ENCODE peak calls at places on chromosome 12, in eight cellular contexts. One of them, this sample, is unnamed.

GRCh38 chr12:88663001-88663400 is 82.7 kb upstream of the KITLG start:
- DNase-seq in mammary epithelial cell: no peak
- DNase-seq in SK-N-SH: no peak
- DNase-seq in MM.1S: no peak
- DNase-seq in HepG2: no peak
- DNase-seq in hepatocyte: no peak
- DNase-seq in astrocyte: no peak
- DNase-seq in H9: no peak
- DNase-seq in this sample: no peak

GRCh38 chr12:68534108-68534507 is 76.6 kb upstream of the RAP1B start:
- DNase-seq in HepG2: no peak
- DNase-seq in MM.1S: no peak
- DNase-seq in mammary epithelial cell: no peak
- DNase-seq in astrocyte: no peak
- DNase-seq in SK-N-SH: no peak
- DNase-seq in H9: no peak
- DNase-seq in hepatocyte: no peak
- DNase-seq in this sample: no peak

GRCh38 chr12:108657130-108657745 is 23.5 kb upstream of the SELPLG start:
- DNase-seq in HepG2: peak; percentile 74
- DNase-seq in hepatocyte: no peak
- DNase-seq in astrocyte: no peak
- DNase-seq in MM.1S: no peak
- DNase-seq in H9: no peak
- DNase-seq in mammary epithelial cell: no peak
- DNase-seq in SK-N-SH: no peak
- DNase-seq in this sample: peak; percentile 77

GRCh38 chr12:26971963-26972362 is 33.7 kb downstream of the FGFR1OP2 start:
- DNase-seq in SK-N-SH: no peak
- DNase-seq in H9: no peak
- DNase-seq in hepatocyte: no peak
- DNase-seq in astrocyte: no peak
- DNase-seq in HepG2: no peak
- DNase-seq in MM.1S: peak; percentile 82
- DNase-seq in mammary epithelial cell: no peak
- DNase-seq in this sample: no peak

GRCh38 chr12:26874501-26875296 is 41.7 kb upstream of the ITPR2 start:
- DNase-seq in astrocyte: no peak
- DNase-seq in hepatocyte: no peak
- DNase-seq in SK-N-SH: no peak
- DNase-seq in mammary epithelial cell: no peak
- DNase-seq in H9: no peak
- DNase-seq in MM.1S: peak; percentile 33
- DNase-seq in HepG2: no peak
- DNase-seq in this sample: no peak

GRCh38 chr12:559208-559905 is 99.6 kb downstream of the B4GALNT3 start:
- DNase-seq in HepG2: no peak
- DNase-seq in MM.1S: no peak
- DNase-seq in SK-N-SH: no peak
- DNase-seq in H9: no peak
- DNase-seq in astrocyte: no peak
- DNase-seq in hepatocyte: no peak
- DNase-seq in mammary epithelial cell: no peak
- DNase-seq in this sample: no peak

GRCh38 chr12:46886541-46887041 is 60.8 kb upstream of the SLC38A4 start:
- DNase-seq in H9: no peak
- DNase-seq in HepG2: peak; percentile 2
- DNase-seq in astrocyte: peak; percentile 82
- DNase-seq in MM.1S: no peak
- DNase-seq in SK-N-SH: no peak
- DNase-seq in mammary epithelial cell: peak; percentile 85
- DNase-seq in hepatocyte: no peak
- DNase-seq in this sample: no peak

GRCh38 chr12:79262938-79263337 is 398.4 kb downstream of the SYT1 start:
- DNase-seq in mammary epithelial cell: peak; percentile 12
- DNase-seq in hepatocyte: no peak
- DNase-seq in MM.1S: no peak
- DNase-seq in astrocyte: peak; percentile 92
- DNase-seq in SK-N-SH: no peak
- DNase-seq in H9: no peak
- DNase-seq in HepG2: no peak
- DNase-seq in this sample: peak; percentile 45

GRCh38 chr12:71872401-71872800 is 32.8 kb downstream of the TBC1D15 start:
- DNase-seq in hepatocyte: no peak
- DNase-seq in H9: no peak
- DNase-seq in HepG2: no peak
- DNase-seq in MM.1S: no peak
- DNase-seq in mammary epithelial cell: no peak
- DNase-seq in SK-N-SH: no peak
- DNase-seq in astrocyte: no peak
- DNase-seq in this sample: no peak

GRCh38 chr12:57129311-57130288 is 1.3 kb downstream of the LRP1 start:
- DNase-seq in H9: peak; percentile 60
- DNase-seq in SK-N-SH: peak; percentile 66
- DNase-seq in MM.1S: no peak
- DNase-seq in astrocyte: no peak
- DNase-seq in HepG2: no peak
- DNase-seq in hepatocyte: no peak
- DNase-seq in mammary epithelial cell: peak; percentile 30
- DNase-seq in this sample: peak; percentile 39

GRCh38 chr12:94618995-94619695 is 31.2 kb downstream of the TMCC3 start:
- DNase-seq in H9: no peak
- DNase-seq in astrocyte: peak; percentile 89
- DNase-seq in mammary epithelial cell: peak; percentile 99
- DNase-seq in MM.1S: no peak
- DNase-seq in SK-N-SH: no peak
- DNase-seq in HepG2: no peak
- DNase-seq in hepatocyte: peak; percentile 44
- DNase-seq in this sample: no peak

GRCh38 chr12:24948452-24948815 is 467 bp downstream of the BCAT1 start:
- DNase-seq in SK-N-SH: peak; percentile 63
- DNase-seq in HepG2: no peak
- DNase-seq in H9: peak; percentile 59
- DNase-seq in mammary epithelial cell: peak; percentile 52
- DNase-seq in MM.1S: peak; percentile 49
- DNase-seq in astrocyte: peak; percentile 52
- DNase-seq in hepatocyte: peak; percentile 8
- DNase-seq in this sample: peak; percentile 45

GRCh38 chr12:105420659-105421240 is 90.3 kb downstream of the C12orf75 start:
- DNase-seq in MM.1S: peak; percentile 76
- DNase-seq in H9: peak; percentile 71
- DNase-seq in SK-N-SH: peak; percentile 65
- DNase-seq in hepatocyte: peak; percentile 87
- DNase-seq in astrocyte: peak; percentile 53
- DNase-seq in HepG2: peak; percentile 45
- DNase-seq in mammary epithelial cell: peak; percentile 63
- DNase-seq in this sample: peak; percentile 81

GRCh38 chr12:67651380-67651695 is 2.8 kb downstream of the DYRK2 start:
- DNase-seq in mammary epithelial cell: peak; percentile 23
- DNase-seq in astrocyte: no peak
- DNase-seq in hepatocyte: peak; percentile 23
- DNase-seq in H9: no peak
- DNase-seq in HepG2: peak; percentile 4
- DNase-seq in MM.1S: peak; percentile 30
- DNase-seq in SK-N-SH: peak; percentile 53
- DNase-seq in this sample: peak; percentile 10

GRCh38 chr12:114682920-114683708 is 861 bp downstream of the TBX3 start:
- DNase-seq in SK-N-SH: no peak
- DNase-seq in H9: peak; percentile 63
- DNase-seq in MM.1S: no peak
- DNase-seq in mammary epithelial cell: peak; percentile 31
- DNase-seq in HepG2: no peak
- DNase-seq in astrocyte: no peak
- DNase-seq in hepatocyte: no peak
- DNase-seq in this sample: peak; percentile 75

GRCh38 chr12:107803092-107803491 is 28.6 kb downstream of the ASCL4 start:
- DNase-seq in astrocyte: no peak
- DNase-seq in hepatocyte: no peak
- DNase-seq in mammary epithelial cell: no peak
- DNase-seq in H9: no peak
- DNase-seq in SK-N-SH: no peak
- DNase-seq in MM.1S: no peak
- DNase-seq in HepG2: no peak
- DNase-seq in this sample: no peak

GRCh38 chr12:50242751-50243191 is 40.5 kb downstream of the LIMA1 start:
- DNase-seq in MM.1S: no peak
- DNase-seq in astrocyte: peak; percentile 89
- DNase-seq in mammary epithelial cell: peak; percentile 58
- DNase-seq in hepatocyte: no peak
- DNase-seq in HepG2: no peak
- DNase-seq in H9: no peak
- DNase-seq in SK-N-SH: no peak
- DNase-seq in this sample: no peak

GRCh38 chr12:112167728-112168525 is 42.6 kb downstream of the TRAFD1 start:
- DNase-seq in mammary epithelial cell: no peak
- DNase-seq in H9: no peak
- DNase-seq in astrocyte: no peak
- DNase-seq in SK-N-SH: no peak
- DNase-seq in hepatocyte: no peak
- DNase-seq in MM.1S: no peak
- DNase-seq in HepG2: no peak
- DNase-seq in this sample: no peak

GRCh38 chr12:49225551-49226166 is 36.8 kb upstream of the TUBA1A start:
- DNase-seq in astrocyte: peak; percentile 59
- DNase-seq in H9: peak; percentile 42
- DNase-seq in hepatocyte: no peak
- DNase-seq in HepG2: no peak
- DNase-seq in mammary epithelial cell: no peak
- DNase-seq in MM.1S: no peak
- DNase-seq in SK-N-SH: no peak
- DNase-seq in this sample: no peak
- H2AFZ ChIP-seq in astrocyte: no peak overlapping the region
- H2AFZ ChIP-seq in H9: no peak overlapping the region
- H2AFZ ChIP-seq in hepatocyte: no peak overlapping the region
- H2AFZ ChIP-seq in HepG2: no peak overlapping the region
- H2AFZ ChIP-seq in mammary epithelial cell: no peak overlapping the region
- H2AFZ ChIP-seq in MM.1S: no peak overlapping the region
- H2AFZ ChIP-seq in SK-N-SH: peak overlapping the region; percentile 42
- H2AFZ ChIP-seq in this sample: no peak overlapping the region

DNA sequence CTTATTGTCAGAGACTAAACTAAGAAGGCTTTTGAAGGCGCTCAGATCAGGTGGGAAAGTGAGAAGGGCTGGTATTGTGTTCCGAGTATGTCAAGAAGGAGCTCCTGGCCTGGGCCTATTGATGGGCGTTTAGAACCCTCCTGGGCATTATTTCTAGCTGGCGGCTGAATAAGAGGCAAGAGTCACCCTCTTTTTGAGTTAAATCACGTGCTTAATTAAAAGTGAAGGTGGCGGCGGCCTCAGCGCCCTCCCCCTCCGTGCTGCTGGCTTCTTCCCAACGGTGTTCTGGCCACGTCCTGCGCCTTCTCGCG is 21.0 kb upstream of the GNS start:
- DNase-seq in mammary epithelial cell: no peak
- DNase-seq in H9: no peak
- DNase-seq in astrocyte: no peak
- DNase-seq in HepG2: no peak
- DNase-seq in hepatocyte: no peak
- DNase-seq in SK-N-SH: no peak
- DNase-seq in MM.1S: no peak
- DNase-seq in this sample: peak; percentile 65
- H2AFZ ChIP-seq in mammary epithelial cell: peak overlapping the region; percentile 83
- H2AFZ ChIP-seq in H9: no peak overlapping the region
- H2AFZ ChIP-seq in astrocyte: peak overlapping the region; percentile 56
- H2AFZ ChIP-seq in HepG2: no peak overlapping the region
- H2AFZ ChIP-seq in hepatocyte: peak overlapping the region; percentile 67
- H2AFZ ChIP-seq in SK-N-SH: peak overlapping the region; percentile 29
- H2AFZ ChIP-seq in MM.1S: peak overlapping the region; percentile 69
- H2AFZ ChIP-seq in this sample: peak overlapping the region; percentile 88

GRCh38 chr12:60335765-60336164 is 739.9 kb downstream of the SLC16A7 start:
- DNase-seq in SK-N-SH: no peak
- DNase-seq in hepatocyte: peak; percentile 18
- DNase-seq in MM.1S: no peak
- DNase-seq in astrocyte: peak; percentile 68
- DNase-seq in HepG2: no peak
- DNase-seq in mammary epithelial cell: peak; percentile 45
- DNase-seq in H9: no peak
- DNase-seq in this sample: no peak

GRCh38 chr12:60337865-60338549 is 742.2 kb downstream of the SLC16A7 start:
- DNase-seq in HepG2: no peak
- DNase-seq in hepatocyte: no peak
- DNase-seq in MM.1S: no peak
- DNase-seq in mammary epithelial cell: no peak
- DNase-seq in H9: no peak
- DNase-seq in SK-N-SH: no peak
- DNase-seq in astrocyte: no peak
- DNase-seq in this sample: no peak

DNA sequence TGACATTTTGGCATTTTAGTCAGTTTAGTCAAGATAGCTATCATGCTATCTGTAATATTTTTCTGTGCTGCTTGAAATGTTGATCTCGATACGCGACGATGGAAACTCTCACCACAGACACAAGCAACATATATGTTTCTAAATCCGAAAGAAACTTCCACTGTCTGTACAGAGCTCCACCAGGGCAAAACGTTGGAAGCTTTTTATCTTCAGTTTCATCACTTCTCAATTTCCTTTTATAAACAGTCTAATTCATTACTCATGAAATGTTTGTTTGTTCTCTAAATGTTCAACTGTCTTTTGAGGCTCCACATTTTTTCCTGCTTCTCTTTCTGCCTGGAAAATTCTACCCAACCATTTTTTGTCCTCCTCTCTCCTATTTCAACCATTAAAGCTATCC is 737.6 kb downstream of the SLC16A7 start:
- DNase-seq in hepatocyte: no peak
- DNase-seq in SK-N-SH: no peak
- DNase-seq in H9: no peak
- DNase-seq in HepG2: no peak
- DNase-seq in MM.1S: no peak
- DNase-seq in astrocyte: peak; percentile 3
- DNase-seq in mammary epithelial cell: no peak
- DNase-seq in this sample: no peak
- H2AFZ ChIP-seq in hepatocyte: no peak overlapping the region
- H2AFZ ChIP-seq in SK-N-SH: no peak overlapping the region
- H2AFZ ChIP-seq in H9: no peak overlapping the region
- H2AFZ ChIP-seq in HepG2: no peak overlapping the region
- H2AFZ ChIP-seq in MM.1S: no peak overlapping the region
- H2AFZ ChIP-seq in astrocyte: no peak overlapping the region
- H2AFZ ChIP-seq in mammary epithelial cell: peak overlapping the region; percentile 58
- H2AFZ ChIP-seq in this sample: no peak overlapping the region

GRCh38 chr12:20643822-20644221 is 51.3 kb upstream of the SLCO1C1 start:
- DNase-seq in astrocyte: no peak
- DNase-seq in MM.1S: no peak
- DNase-seq in hepatocyte: no peak
- DNase-seq in HepG2: no peak
- DNase-seq in H9: no peak
- DNase-seq in SK-N-SH: no peak
- DNase-seq in mammary epithelial cell: no peak
- DNase-seq in this sample: no peak

GRCh38 chr12:20641127-20641526 is 54.0 kb upstream of the SLCO1C1 start:
- DNase-seq in HepG2: no peak
- DNase-seq in SK-N-SH: no peak
- DNase-seq in astrocyte: no peak
- DNase-seq in MM.1S: no peak
- DNase-seq in mammary epithelial cell: no peak
- DNase-seq in H9: no peak
- DNase-seq in hepatocyte: no peak
- DNase-seq in this sample: no peak

GRCh38 chr12:20646239-20646827 is 48.8 kb upstream of the SLCO1C1 start:
- DNase-seq in HepG2: peak; percentile 58
- DNase-seq in SK-N-SH: peak; percentile 39
- DNase-seq in hepatocyte: peak; percentile 56
- DNase-seq in mammary epithelial cell: peak; percentile 16
- DNase-seq in H9: no peak
- DNase-seq in MM.1S: peak; percentile 39
- DNase-seq in astrocyte: peak; percentile 41
- DNase-seq in this sample: peak; percentile 44
- H2AFZ ChIP-seq in HepG2: no peak overlapping the region
- H2AFZ ChIP-seq in SK-N-SH: peak overlapping the region; percentile 5
- H2AFZ ChIP-seq in hepatocyte: no peak overlapping the region
- H2AFZ ChIP-seq in mammary epithelial cell: no peak overlapping the region
- H2AFZ ChIP-seq in H9: no peak overlapping the region
- H2AFZ ChIP-seq in MM.1S: no peak overlapping the region
- H2AFZ ChIP-seq in astrocyte: no peak overlapping the region
- H2AFZ ChIP-seq in this sample: peak overlapping the region; percentile 21